ENCODE peak calls at places on chromosome 15, in eight cellular contexts. J, U, V, G, S, O, M and Z are unnamed samples. For H3K27me3, the result is how much of the 10 kb centered on the place peaks cover.

GRCh38 chr15:52294881-52295420 is 653 bp downstream of the MYO5C start:
- DNase-seq in J (peak), U (peak), V (no peak), G (no peak), S (no peak), O (peak), M (no peak), Z (no peak)

GRCh38 chr15:64125978-64126377 is 25.6 kb upstream of the SNX22 start:
- DNase-seq in J (no peak), U (no peak), V (no peak), G (no peak), S (no peak), O (no peak), M (no peak), Z (no peak)

GRCh38 chr15:77632760-77633133 is at the start of gene LINGO1:
- DNase-seq in J (peak), U (peak), V (no peak), G (no peak), S (peak), O (no peak), M (no peak), Z (no peak)

GRCh38 chr15:43383070-43383469 is 12.2 kb downstream of the TUBGCP4 start:
- DNase-seq in J (no peak), U (no peak), V (no peak), G (no peak), S (no peak), O (no peak), M (no peak), Z (no peak)

GRCh38 chr15:40229956-40230355 is 8.9 kb upstream of the PAK6 start:
- DNase-seq in J (no peak), U (no peak), V (no peak), G (no peak), S (no peak), O (no peak), M (no peak), Z (no peak)

GRCh38 chr15:88638626-88639372 is at the start of gene ISG20:
- DNase-seq in J (peak), U (peak), V (peak), G (peak), S (peak), O (peak), M (peak), Z (peak)

GRCh38 chr15:93121994-93122910 is 33.2 kb upstream of the RGMA start:
- DNase-seq in J (peak), U (no peak), V (peak), G (no peak), S (no peak), O (no peak), M (no peak), Z (no peak)

GRCh38 chr15:93076875-93077274 is 12.1 kb downstream of the RGMA start:
- DNase-seq in J (no peak), U (no peak), V (peak), G (no peak), S (no peak), O (no peak), M (no peak), Z (no peak)

GRCh38 chr15:75725719-75726607 is 13.3 kb upstream of the CSPG4 start:
- DNase-seq in J (no peak), U (no peak), V (peak), G (peak), S (no peak), O (no peak), M (peak), Z (no peak)

GRCh38 chr15:88802250-88802990 is 816 bp upstream of the ACAN start:
- DNase-seq in J (no peak), U (no peak), V (no peak), G (no peak), S (no peak), O (no peak), M (no peak), Z (no peak)

GRCh38 chr15:90004252-90004651 is 3.1 kb downstream of the ZNF710 start:
- DNase-seq in J (peak), U (no peak), V (peak), G (no peak), S (peak), O (no peak), M (no peak), Z (no peak)

GRCh38 chr15:79598639-79599038 is 166.5 kb downstream of the MINAR1 start:
- DNase-seq in J (no peak), U (no peak), V (no peak), G (no peak), S (no peak), O (no peak), M (no peak), Z (no peak)

GRCh38 chr15:90876046-90876445 is 7.7 kb downstream of the FURIN start:
- DNase-seq in J (no peak), U (no peak), V (no peak), G (no peak), S (no peak), O (no peak), M (no peak), Z (no peak)

GRCh38 chr15:53833134-53833624 is 73.7 kb upstream of the WDR72 start:
- DNase-seq in J (no peak), U (no peak), V (no peak), G (no peak), S (peak), O (no peak), M (peak), Z (no peak)

GRCh38 chr15:23401627-23402026 is 45.4 kb downstream of the GOLGA6L2 start:
- DNase-seq in J (no peak), U (no peak), V (no peak), G (no peak), S (no peak), O (no peak), M (no peak), Z (no peak)

DNA sequence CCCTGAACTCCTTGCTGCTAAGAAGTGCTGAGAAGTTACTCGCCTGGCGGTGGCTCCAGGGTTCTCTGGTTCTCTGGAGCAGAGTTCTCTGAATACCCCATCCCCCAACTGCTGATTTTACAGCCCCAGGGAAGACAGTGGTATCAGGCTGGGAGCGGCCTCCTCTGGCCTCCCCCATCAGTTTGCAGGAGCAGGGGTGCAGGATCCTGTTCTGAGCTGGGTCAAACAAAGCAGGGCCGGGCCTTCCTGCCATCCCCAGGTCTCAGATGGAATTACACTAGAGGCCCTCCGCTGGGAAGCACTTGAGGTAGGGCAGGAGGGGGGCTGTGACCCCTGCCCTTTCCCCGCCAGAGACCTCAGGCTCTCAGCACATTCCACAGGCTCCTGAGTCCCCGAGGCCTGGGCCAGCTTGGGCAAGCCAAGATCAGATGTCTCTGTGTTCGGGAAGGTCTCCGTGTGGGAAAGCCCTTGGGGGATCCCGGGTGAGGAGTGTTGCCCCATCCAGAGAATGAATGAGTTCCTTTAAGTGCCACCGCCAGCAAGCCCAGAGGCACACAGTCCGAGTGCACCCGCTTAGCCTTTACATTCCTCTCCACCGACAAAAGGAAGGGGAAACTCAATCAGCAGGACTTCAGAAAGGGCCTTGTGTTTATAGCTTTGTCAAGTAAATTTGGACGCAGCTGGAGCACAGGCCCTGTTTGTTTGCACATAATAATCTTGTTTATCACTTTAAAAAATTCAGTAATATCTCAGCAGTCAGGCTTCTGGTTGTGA is 150.0 kb downstream of the LRRK1 start:
- DNase-seq in J (peak), U (no peak), V (peak), G (peak), S (no peak), O (peak), M (no peak), Z (no peak)
- H3K4me3 ChIP-seq in J (no peak), U (no peak), V (no peak), G (no peak), S (no peak), O (no peak), M (no peak), Z (no peak)

GRCh38 chr15:98433856-98434255 is 214.5 kb upstream of the IGF1R start:
- DNase-seq in J (no peak), U (no peak), V (no peak), G (no peak), S (no peak), O (no peak), M (no peak), Z (no peak)

GRCh38 chr15:98433302-98433701 is 215.0 kb upstream of the IGF1R start:
- DNase-seq in J (no peak), U (no peak), V (no peak), G (no peak), S (no peak), O (no peak), M (no peak), Z (no peak)

GRCh38 chr15:98425173-98425572 is 223.2 kb upstream of the IGF1R start:
- DNase-seq in J (no peak), U (no peak), V (no peak), G (no peak), S (no peak), O (no peak), M (no peak), Z (no peak)

GRCh38 chr15:98431171-98431570 is 217.2 kb upstream of the IGF1R start:
- DNase-seq in J (no peak), U (no peak), V (no peak), G (no peak), S (no peak), O (no peak), M (no peak), Z (no peak)

GRCh38 chr15:98428253-98428989 is 219.9 kb upstream of the IGF1R start:
- DNase-seq in J (peak), U (peak), V (peak), G (peak), S (peak), O (peak), M (peak), Z (peak)
- TF ChIP-seq CTCF in J (peak), U (peak), V (peak), G (peak), S (peak), O (peak), M (peak), Z (peak)

GRCh38 chr15:70539409-70539808 is 223.9 kb downstream of the UACA start:
- DNase-seq in J (no peak), U (no peak), V (no peak), G (no peak), S (no peak), O (no peak), M (no peak), Z (no peak)
- H3K27me3 ChIP-seq in J (under half), U (under half), V (under half), G (under half), S (under half), O (under half), M (under half), Z (under half)

DNA sequence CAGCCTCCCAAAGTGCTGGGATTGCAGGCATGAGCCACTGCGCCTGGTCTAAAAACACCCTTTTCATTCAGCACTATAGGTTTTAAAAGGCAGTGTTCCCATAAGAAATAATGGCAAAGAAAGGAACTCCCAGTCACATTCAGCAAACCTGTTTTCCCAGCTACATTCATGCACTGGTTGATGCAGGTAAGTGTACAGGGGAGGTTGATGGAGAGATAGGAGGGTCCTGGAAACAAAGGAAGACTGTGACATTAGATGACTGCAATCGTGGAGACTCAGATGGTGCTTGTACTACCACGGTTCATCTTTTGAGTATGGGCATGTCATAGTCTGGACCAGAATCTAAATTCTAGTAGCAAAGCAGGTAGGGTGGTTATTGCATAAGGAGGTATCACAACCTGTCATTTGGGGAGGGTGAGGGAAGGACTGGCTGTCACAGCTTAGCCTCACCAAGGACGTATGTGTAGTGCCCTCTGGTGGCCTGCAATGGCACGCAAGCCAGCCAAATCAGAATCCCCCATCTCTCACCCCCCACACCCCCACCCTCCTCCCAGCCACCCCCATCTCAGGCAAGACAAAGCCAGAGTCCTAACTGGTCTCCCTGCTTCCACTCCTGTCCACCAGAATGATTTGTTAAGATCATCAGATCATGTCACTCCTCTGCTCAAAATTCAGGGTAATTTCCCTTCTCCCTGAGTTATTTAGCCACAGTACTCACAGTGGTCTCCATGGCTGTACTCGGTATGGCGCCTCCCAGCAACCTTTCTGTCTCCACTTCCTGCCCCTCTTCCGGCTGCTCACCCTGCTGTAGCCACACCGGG is 28.8 kb upstream of the UBL7 start:
- DNase-seq in J (peak), U (peak), V (peak), G (peak), S (peak), O (peak), M (no peak), Z (peak)
- H3K4me3 ChIP-seq in J (no peak), U (no peak), V (no peak), G (no peak), S (no peak), O (no peak), M (no peak), Z (peak)

DNA sequence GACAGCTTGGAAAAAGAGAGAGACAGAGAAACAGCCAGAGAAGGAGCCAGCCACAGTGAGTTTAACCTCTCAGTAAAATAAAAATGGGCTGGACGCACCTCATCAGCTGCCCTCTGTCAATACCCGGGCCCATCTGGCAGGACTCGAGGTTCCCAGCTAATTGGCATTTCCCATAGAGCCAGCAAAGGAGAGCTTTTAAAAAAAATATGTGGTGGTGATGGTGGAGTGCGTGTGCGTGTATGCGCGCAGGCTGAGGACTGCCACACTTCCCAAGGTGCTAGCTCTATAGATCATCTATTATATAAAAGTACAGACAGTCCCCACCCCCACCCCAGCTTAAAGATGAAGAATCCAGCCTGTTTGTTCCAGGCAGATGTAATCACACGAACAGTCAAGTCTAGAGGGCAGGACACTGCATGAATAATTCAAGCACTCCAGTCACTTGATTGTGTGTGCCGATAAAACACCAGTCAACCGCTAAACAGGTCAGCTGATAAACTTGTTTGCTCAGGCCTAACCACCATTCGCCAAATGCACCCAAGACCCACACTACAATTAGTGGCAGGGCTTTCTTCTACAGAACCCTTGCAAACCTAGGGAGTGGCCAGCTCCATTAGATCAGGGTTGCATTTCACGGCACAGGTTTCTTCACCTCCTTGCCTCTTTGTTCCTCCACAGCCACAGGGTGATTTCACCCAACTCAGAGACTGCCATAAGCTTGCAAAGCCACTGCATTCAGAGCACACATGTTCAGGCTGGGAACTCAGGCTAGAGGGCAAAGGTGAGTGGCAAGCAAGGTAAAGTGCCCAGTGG is 5.9 kb downstream of the TLE3 start:
- DNase-seq in J (no peak), U (no peak), V (no peak), G (no peak), S (no peak), O (peak), M (no peak), Z (no peak)
- TF ChIP-seq CTCF in J (no peak), U (no peak), V (no peak), G (no peak), S (no peak), O (no peak), M (no peak), Z (no peak)

GRCh38 chr15:30072630-30073029 is 10.1 kb upstream of the GOLGA8J start:
- DNase-seq in J (no peak), U (no peak), V (no peak), G (no peak), S (no peak), O (no peak), M (no peak), Z (no peak)
- H3K27me3 ChIP-seq in J (under half), U (under half), V (under half), G (under half), S (under half), O (under half), M (under half), Z (under half)

GRCh38 chr15:56758770-56759449 is 25.6 kb upstream of the ZNF280D start:
- DNase-seq in J (no peak), U (no peak), V (no peak), G (no peak), S (no peak), O (no peak), M (no peak), Z (no peak)
- H3K4me3 ChIP-seq in J (no peak), U (no peak), V (no peak), G (no peak), S (no peak), O (no peak), M (no peak), Z (no peak)

GRCh38 chr15:82079736-82080135 is 33.9 kb upstream of the MEX3B start:
- DNase-seq in J (no peak), U (no peak), V (no peak), G (no peak), S (no peak), O (no peak), M (no peak), Z (no peak)

GRCh38 chr15:82086243-82086995 is 40.6 kb upstream of the MEX3B start:
- DNase-seq in J (no peak), U (no peak), V (no peak), G (no peak), S (no peak), O (no peak), M (no peak), Z (no peak)

GRCh38 chr15:82080774-82081173 is 35.0 kb upstream of the MEX3B start:
- DNase-seq in J (no peak), U (no peak), V (no peak), G (no peak), S (no peak), O (no peak), M (no peak), Z (no peak)

GRCh38 chr15:82081904-82082810 is 36.3 kb upstream of the MEX3B start:
- DNase-seq in J (peak), U (no peak), V (no peak), G (no peak), S (no peak), O (no peak), M (no peak), Z (no peak)
- TF ChIP-seq CTCF in J (peak), U (no peak), V (no peak), G (no peak), S (no peak), O (peak), M (no peak), Z (no peak)